ENCODE peak calls at places on chromosome 21, in ten cellular contexts. H is lung, O is fibroblast of the aortic adventitia, W is lower lobe of right lung, S is NB4, R is RWPE1, X is GM10248, V is mammary epithelial cell, E is H9, I is right atrium auricular region. T is an unnamed sample.

GRCh38 chr21:19853061-19853460 is 1145.1 kb upstream of the NCAM2 start:
- DNase-seq in H (no peak), O (no peak), W (no peak), S (no peak), R (no peak), X (no peak), V (no peak), E (no peak), I (no peak), T (no peak)

GRCh38 chr21:34526236-34526617 is 14.2 kb upstream of the KCNE1 start:
- DNase-seq in H (no peak), O (no peak), W (no peak), S (no peak), R (no peak), X (no peak), V (no peak), E (no peak), I (no peak), T (no peak)

GRCh38 chr21:40689816-40690215 is 157.1 kb downstream of the DSCAM start:
- DNase-seq in H (no peak), O (no peak), W (no peak), S (no peak), R (no peak), X (no peak), V (no peak), E (no peak), I (no peak), T (no peak)

GRCh38 chr21:34517491-34518245 is 5.7 kb upstream of the KCNE1 start:
- DNase-seq in H (no peak), O (no peak), W (no peak), S (peak), R (no peak), X (no peak), V (no peak), E (no peak), I (no peak), T (no peak)

GRCh38 chr21:42248241-42248640 is 29.3 kb downstream of the ABCG1 start:
- DNase-seq in H (no peak), O (no peak), W (no peak), S (no peak), R (no peak), X (no peak), V (no peak), E (no peak), I (no peak), T (no peak)

GRCh38 chr21:38809170-38809878 is 3.6 kb downstream of the ETS2 start:
- DNase-seq in H (no peak), O (no peak), W (no peak), S (peak), R (no peak), X (no peak), V (no peak), E (no peak), I (no peak), T (no peak)

GRCh38 chr21:39313042-39313456 is 383 bp downstream of the BRWD1 start:
- DNase-seq in H (peak), O (no peak), W (no peak), S (no peak), R (peak), X (no peak), V (no peak), E (peak), I (no peak), T (peak)

GRCh38 chr21:21057349-21058062 is 59.3 kb downstream of the NCAM2 start:
- DNase-seq in H (no peak), O (no peak), W (no peak), S (no peak), R (no peak), X (no peak), V (no peak), E (no peak), I (no peak), T (no peak)

GRCh38 chr21:42550817-42551216 is 37.2 kb downstream of the SLC37A1 start:
- DNase-seq in H (no peak), O (no peak), W (peak), S (no peak), R (no peak), X (no peak), V (no peak), E (no peak), I (no peak), T (no peak)

GRCh38 chr21:24671901-24672300 is 935.4 kb downstream of the MRPL39 start:
- DNase-seq in H (no peak), O (no peak), W (no peak), S (no peak), R (no peak), X (no peak), V (no peak), E (no peak), I (no peak), T (no peak)

GRCh38 chr21:43372663-43373386 is 54.1 kb downstream of the SIK1 start:
- DNase-seq in H (peak), O (no peak), W (peak), S (no peak), R (peak), X (no peak), V (peak), E (no peak), I (no peak), T (peak)

GRCh38 chr21:46557919-46558392 is 46.9 kb downstream of the S100B start:
- DNase-seq in H (no peak), O (no peak), W (no peak), S (no peak), R (no peak), X (no peak), V (no peak), E (no peak), I (peak), T (no peak)

GRCh38 chr21:22258821-22259220 is 1260.6 kb downstream of the NCAM2 start:
- DNase-seq in H (no peak), O (no peak), W (no peak), S (no peak), R (no peak), X (no peak), V (no peak), E (no peak), I (no peak), T (no peak)

GRCh38 chr21:39564200-39564599 is 48.5 kb upstream of the B3GALT5 start:
- DNase-seq in H (no peak), O (no peak), W (no peak), S (no peak), R (no peak), X (no peak), V (no peak), E (no peak), I (no peak), T (no peak)

GRCh38 chr21:38758815-38759214 is 46.9 kb upstream of the ETS2 start:
- DNase-seq in H (no peak), O (peak), W (no peak), S (no peak), R (no peak), X (no peak), V (no peak), E (no peak), I (peak), T (no peak)

GRCh38 chr21:42218836-42219605 is at the start of gene ABCG1:
- DNase-seq in H (no peak), O (no peak), W (peak), S (no peak), R (peak), X (no peak), V (peak), E (peak), I (no peak), T (peak)

GRCh38 chr21:34690041-34690792 is 21.4 kb downstream of the CLIC6 start:
- DNase-seq in H (no peak), O (no peak), W (no peak), S (no peak), R (no peak), X (no peak), V (peak), E (no peak), I (no peak), T (no peak)

GRCh38 chr21:43658769-43659135 is 536 bp downstream of the HSF2BP start:
- DNase-seq in H (no peak), O (no peak), W (no peak), S (no peak), R (no peak), X (no peak), V (no peak), E (no peak), I (no peak), T (no peak)

GRCh38 chr21:34881894-34882371 is 167.2 kb downstream of the RUNX1 start:
- DNase-seq in H (no peak), O (peak), W (no peak), S (no peak), R (peak), X (no peak), V (peak), E (no peak), I (peak), T (no peak)

GRCh38 chr21:39754811-39755210 is 9.8 kb downstream of the IGSF5 start:
- DNase-seq in H (no peak), O (no peak), W (no peak), S (no peak), R (no peak), X (no peak), V (no peak), E (no peak), I (no peak), T (no peak)

GRCh38 chr21:42003051-42003461 is 7.1 kb downstream of the ZBTB21 start:
- DNase-seq in H (no peak), O (no peak), W (no peak), S (no peak), R (no peak), X (no peak), V (peak), E (no peak), I (no peak), T (no peak)

GRCh38 chr21:38474124-38474523 is 24.2 kb downstream of the ERG start:
- DNase-seq in H (no peak), O (no peak), W (no peak), S (peak), R (no peak), X (no peak), V (no peak), E (no peak), I (no peak), T (no peak)

GRCh38 chr21:38255718-38256117 is 1.1 kb upstream of the KCNJ15 start:
- DNase-seq in H (no peak), O (no peak), W (no peak), S (no peak), R (no peak), X (no peak), V (no peak), E (no peak), I (no peak), T (no peak)

GRCh38 chr21:20169812-20170576 is 828.2 kb upstream of the NCAM2 start:
- DNase-seq in H (no peak), O (no peak), W (no peak), S (no peak), R (no peak), X (no peak), V (no peak), E (no peak), I (no peak), T (no peak)

GRCh38 chr21:41933259-41934079 is 20.3 kb downstream of the C2CD2 start:
- DNase-seq in H (no peak), O (peak), W (no peak), S (no peak), R (peak), X (no peak), V (peak), E (no peak), I (no peak), T (no peak)

GRCh38 chr21:25080706-25081495 is 526.4 kb downstream of the MRPL39 start:
- DNase-seq in H (no peak), O (no peak), W (no peak), S (peak), R (no peak), X (no peak), V (no peak), E (no peak), I (no peak), T (no peak)

GRCh38 chr21:34602061-34602460 is 12.9 kb downstream of the RCAN1 start:
- DNase-seq in H (no peak), O (no peak), W (no peak), S (no peak), R (no peak), X (no peak), V (no peak), E (no peak), I (no peak), T (no peak)

DNA sequence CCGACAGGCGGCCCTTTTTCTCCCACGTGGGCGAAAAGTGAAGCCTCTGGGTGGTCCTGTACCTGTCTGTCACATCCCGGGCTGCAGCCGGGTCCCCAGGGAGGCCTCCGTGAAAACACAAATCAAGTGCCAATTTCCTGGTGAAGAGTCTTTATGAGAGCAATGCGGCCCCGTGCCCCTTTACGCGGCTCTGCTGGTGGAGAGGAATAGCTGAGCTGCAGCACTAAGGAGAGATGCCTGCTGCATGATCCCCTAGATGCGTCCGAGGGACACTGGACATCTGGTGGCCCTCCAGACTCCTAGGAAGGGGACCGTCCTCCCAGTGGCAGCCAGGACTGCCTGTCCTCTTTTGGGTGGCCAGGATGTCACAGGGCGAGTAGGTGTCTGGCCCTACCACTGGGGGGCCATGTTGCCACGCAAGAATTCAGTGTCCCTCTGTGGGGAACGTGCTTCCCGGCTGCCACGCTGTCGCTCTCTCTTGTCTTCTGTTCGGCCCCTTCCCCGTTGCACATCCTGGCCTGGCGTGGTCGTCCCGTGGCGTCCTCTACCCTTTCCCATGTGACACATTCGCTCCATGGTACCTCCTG is 38.7 kb downstream of the COL18A1 start:
- DNase-seq in H (no peak), O (no peak), W (no peak), S (peak), R (no peak), X (no peak), V (no peak), E (no peak), I (no peak), T (peak)
- TF ChIP-seq CTCF in H (no peak), O (peak), W (no peak), S (peak), R (no peak), X (peak), V (no peak), E (peak), I (no peak), T (no peak)

GRCh38 chr21:45049725-45050359 is 24.5 kb upstream of the ADARB1 start:
- DNase-seq in H (no peak), O (no peak), W (no peak), S (no peak), R (no peak), X (no peak), V (no peak), E (no peak), I (no peak), T (no peak)
- TF ChIP-seq CTCF in H (no peak), O (no peak), W (no peak), S (no peak), R (no peak), X (no peak), V (no peak), E (no peak), I (no peak), T (no peak)

DNA sequence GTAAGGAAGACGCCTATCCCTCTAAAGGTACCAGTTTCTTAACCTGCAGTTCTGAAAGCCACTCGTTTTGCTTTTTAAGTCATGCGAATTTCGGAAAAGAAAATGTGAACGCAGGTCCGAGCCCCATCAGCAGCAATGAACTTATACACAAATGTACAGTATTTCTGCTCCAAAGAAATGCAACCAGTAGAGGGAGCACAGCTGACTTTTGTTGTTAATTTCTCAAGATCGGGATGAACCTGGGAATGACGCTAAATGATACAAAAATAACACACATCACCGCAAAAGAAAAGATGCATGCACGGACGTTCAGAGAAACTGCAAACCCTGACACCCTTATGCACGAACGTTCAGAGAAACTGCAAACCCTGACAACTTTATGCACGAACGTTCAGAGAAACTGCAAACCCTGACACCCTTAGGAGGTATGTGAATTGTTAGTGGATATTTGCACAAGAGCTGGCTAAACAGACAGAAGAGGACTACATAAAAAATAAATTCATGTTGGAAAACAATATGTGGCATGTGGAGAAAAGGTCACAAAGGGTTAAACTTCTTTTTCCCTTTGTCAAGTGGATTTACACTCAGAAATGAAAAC is 3.5 kb upstream of the TIAM1 start:
- DNase-seq in H (no peak), O (peak), W (no peak), S (peak), R (peak), X (no peak), V (no peak), E (no peak), I (no peak), T (no peak)
- TF ChIP-seq CTCF in H (peak), O (peak), W (peak), S (peak), R (peak), X (peak), V (peak), E (peak), I (no peak), T (peak)

GRCh38 chr21:26491663-26492062 is 81.4 kb downstream of the CYYR1 start:
- DNase-seq in H (no peak), O (no peak), W (no peak), S (no peak), R (no peak), X (no peak), V (no peak), E (no peak), I (no peak), T (no peak)
- TF ChIP-seq CTCF in H (no peak), O (no peak), W (no peak), S (no peak), R (no peak), X (no peak), V (no peak), E (no peak), I (no peak), T (no peak)

GRCh38 chr21:37219766-37220432 is 47.2 kb downstream of the VPS26C start:
- DNase-seq in H (no peak), O (peak), W (no peak), S (peak), R (no peak), X (no peak), V (no peak), E (no peak), I (no peak), T (no peak)

GRCh38 chr21:37223804-37224345 is 43.3 kb downstream of the VPS26C start:
- DNase-seq in H (no peak), O (no peak), W (no peak), S (no peak), R (no peak), X (no peak), V (no peak), E (no peak), I (peak), T (no peak)

GRCh38 chr21:37224861-37225260 is 42.3 kb downstream of the VPS26C start:
- DNase-seq in H (no peak), O (no peak), W (no peak), S (no peak), R (no peak), X (no peak), V (no peak), E (no peak), I (peak), T (no peak)

GRCh38 chr21:37220981-37221664 is 46.0 kb downstream of the VPS26C start:
- DNase-seq in H (peak), O (peak), W (peak), S (peak), R (peak), X (peak), V (peak), E (peak), I (peak), T (peak)

DNA sequence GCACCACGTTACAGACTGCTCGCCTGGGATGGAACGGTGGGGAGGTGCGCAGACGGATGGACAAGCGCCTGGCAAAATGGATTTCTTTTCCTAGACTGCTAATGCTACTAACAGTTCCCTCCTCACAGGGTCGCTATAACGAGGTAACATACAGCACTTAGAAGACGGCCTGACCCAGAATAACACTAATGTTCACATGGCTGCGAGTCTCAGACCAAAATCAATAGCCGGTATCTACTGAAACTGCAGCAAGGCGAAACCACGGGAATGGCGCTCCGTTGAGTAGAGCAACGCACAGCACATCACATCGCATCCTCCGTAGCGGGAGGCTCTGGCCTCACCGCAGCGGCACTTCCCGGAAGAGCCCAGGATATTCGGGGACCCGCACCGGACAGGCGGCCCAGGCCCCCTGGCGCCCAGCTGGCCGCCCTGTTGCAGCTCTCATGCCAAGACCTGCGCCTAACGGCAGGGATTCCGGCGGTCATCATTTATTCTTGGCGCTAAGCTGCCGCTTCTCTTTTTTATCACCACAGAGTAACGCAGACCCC is 46.6 kb downstream of the VPS26C start:
- DNase-seq in H (no peak), O (peak), W (no peak), S (peak), R (peak), X (peak), V (peak), E (no peak), I (no peak), T (no peak)
- TF ChIP-seq CTCF in H (no peak), O (peak), W (peak), S (no peak), R (no peak), X (peak), V (peak), E (no peak), I (no peak), T (no peak)

GRCh38 chr21:15520811-15521643 is 208.8 kb upstream of the USP25 start:
- DNase-seq in H (no peak), O (no peak), W (no peak), S (peak), R (peak), X (no peak), V (no peak), E (no peak), I (no peak), T (no peak)
- TF ChIP-seq CTCF in H (no peak), O (peak), W (peak), S (peak), R (no peak), X (no peak), V (peak), E (peak), I (no peak), T (peak)

GRCh38 chr21:29671728-29672127 is 268.1 kb downstream of the GRIK1 start:
- DNase-seq in H (no peak), O (no peak), W (no peak), S (peak), R (no peak), X (no peak), V (no peak), E (no peak), I (no peak), T (no peak)

GRCh38 chr21:29664615-29665014 is 275.2 kb downstream of the GRIK1 start:
- DNase-seq in H (no peak), O (no peak), W (no peak), S (peak), R (no peak), X (no peak), V (no peak), E (no peak), I (no peak), T (no peak)

GRCh38 chr21:29670228-29670627 is 269.6 kb downstream of the GRIK1 start:
- DNase-seq in H (no peak), O (no peak), W (no peak), S (no peak), R (no peak), X (no peak), V (no peak), E (no peak), I (no peak), T (no peak)

GRCh38 chr21:29673096-29673610 is 266.6 kb downstream of the GRIK1 start:
- DNase-seq in H (no peak), O (no peak), W (no peak), S (no peak), R (no peak), X (no peak), V (no peak), E (no peak), I (no peak), T (no peak)

GRCh38 chr21:29669416-29669815 is 270.4 kb downstream of the GRIK1 start:
- DNase-seq in H (no peak), O (no peak), W (no peak), S (no peak), R (no peak), X (no peak), V (no peak), E (no peak), I (no peak), T (no peak)
- TF ChIP-seq CTCF in H (no peak), O (no peak), W (no peak), S (no peak), R (no peak), X (no peak), V (no peak), E (no peak), I (no peak), T (no peak)

GRCh38 chr21:33132054-33132453 is 62.1 kb downstream of the OLIG1 start:
- DNase-seq in H (no peak), O (no peak), W (no peak), S (no peak), R (no peak), X (no peak), V (no peak), E (no peak), I (no peak), T (no peak)
- TF ChIP-seq CTCF in H (no peak), O (peak), W (no peak), S (peak), R (no peak), X (peak), V (peak), E (peak), I (no peak), T (peak)

T was measured in glutamatergic neuron.